ENCODE peak calls at places on chromosomes 11 and 22, in six cellular contexts. One of them, this sample, is unnamed.

GRCh38 chr11:119196833-119197483 is 9.2 kb upstream of the CBL start:
- DNase-seq in hepatocyte: peak; percentile 93
- DNase-seq in endothelial cell of umbilical vein: peak; percentile 81
- DNase-seq in stomach: peak; percentile 76
- DNase-seq in H9: peak; percentile 73
- DNase-seq in sigmoid colon: peak; percentile 77
- DNase-seq in this sample: peak; percentile 63

GRCh38 chr11:61956191-61957027 is 6.3 kb downstream of the BEST1 start:
- DNase-seq in sigmoid colon: peak; percentile 36
- DNase-seq in hepatocyte: no peak
- DNase-seq in H9: no peak
- DNase-seq in endothelial cell of umbilical vein: no peak
- DNase-seq in stomach: no peak
- DNase-seq in this sample: peak; percentile 57

GRCh38 chr22:30459206-30460052 is 12.4 kb downstream of the SEC14L3 start:
- DNase-seq in endothelial cell of umbilical vein: no peak
- DNase-seq in stomach: no peak
- DNase-seq in H9: no peak
- DNase-seq in hepatocyte: peak; percentile 58
- DNase-seq in sigmoid colon: no peak
- DNase-seq in this sample: no peak

GRCh38 chr22:18056161-18056666 is 21.6 kb upstream of the PEX26 start:
- DNase-seq in hepatocyte: peak; percentile 74
- DNase-seq in sigmoid colon: no peak
- DNase-seq in endothelial cell of umbilical vein: peak; percentile 41
- DNase-seq in stomach: no peak
- DNase-seq in H9: no peak
- DNase-seq in this sample: no peak

GRCh38 chr11:44301856-44302231 is 8.1 kb downstream of the ALX4 start:
- DNase-seq in H9: no peak
- DNase-seq in stomach: no peak
- DNase-seq in hepatocyte: no peak
- DNase-seq in sigmoid colon: peak; percentile 44
- DNase-seq in endothelial cell of umbilical vein: no peak
- DNase-seq in this sample: no peak

GRCh38 chr11:63551889-63552266 is 11.3 kb downstream of the PLAAT2 start:
- DNase-seq in endothelial cell of umbilical vein: no peak
- DNase-seq in hepatocyte: no peak
- DNase-seq in sigmoid colon: peak; percentile 46
- DNase-seq in stomach: no peak
- DNase-seq in H9: peak; percentile 18
- DNase-seq in this sample: no peak

GRCh38 chr11:92225563-92226308 is 1.1 kb downstream of the FAT3 start:
- DNase-seq in hepatocyte: peak; percentile 50
- DNase-seq in endothelial cell of umbilical vein: no peak
- DNase-seq in sigmoid colon: peak; percentile 64
- DNase-seq in H9: peak; percentile 64
- DNase-seq in stomach: no peak
- DNase-seq in this sample: no peak

GRCh38 chr22:48902983-48903650 is 924.6 kb downstream of the BRD1 start:
- DNase-seq in endothelial cell of umbilical vein: no peak
- DNase-seq in stomach: no peak
- DNase-seq in hepatocyte: no peak
- DNase-seq in sigmoid colon: peak; percentile 34
- DNase-seq in H9: no peak
- DNase-seq in this sample: no peak

GRCh38 chr11:77503006-77503405 is 29.1 kb upstream of the PAK1 start:
- DNase-seq in H9: no peak
- DNase-seq in hepatocyte: peak; percentile 43
- DNase-seq in sigmoid colon: no peak
- DNase-seq in stomach: no peak
- DNase-seq in endothelial cell of umbilical vein: no peak
- DNase-seq in this sample: no peak

GRCh38 chr11:45272701-45273100 is 13.4 kb downstream of the SYT13 start:
- DNase-seq in H9: no peak
- DNase-seq in hepatocyte: no peak
- DNase-seq in endothelial cell of umbilical vein: peak; percentile 27
- DNase-seq in sigmoid colon: no peak
- DNase-seq in stomach: no peak
- DNase-seq in this sample: no peak

GRCh38 chr11:56846631-56847400 is 98.3 kb upstream of the OR9G4 start:
- DNase-seq in endothelial cell of umbilical vein: no peak
- DNase-seq in hepatocyte: no peak
- DNase-seq in H9: no peak
- DNase-seq in sigmoid colon: no peak
- DNase-seq in stomach: no peak
- DNase-seq in this sample: no peak

GRCh38 chr22:46467006-46467405 is 70.4 kb downstream of the CELSR1 start:
- DNase-seq in sigmoid colon: no peak
- DNase-seq in hepatocyte: no peak
- DNase-seq in stomach: no peak
- DNase-seq in H9: no peak
- DNase-seq in endothelial cell of umbilical vein: no peak
- DNase-seq in this sample: no peak

GRCh38 chr22:43275545-43275981 is 67.6 kb downstream of the SCUBE1 start:
- DNase-seq in sigmoid colon: no peak
- DNase-seq in endothelial cell of umbilical vein: peak; percentile 48
- DNase-seq in stomach: no peak
- DNase-seq in hepatocyte: peak; percentile 77
- DNase-seq in H9: peak; percentile 69
- DNase-seq in this sample: no peak

GRCh38 chr22:49807129-49807528 is 20.5 kb downstream of the BRD1 start:
- DNase-seq in hepatocyte: no peak
- DNase-seq in stomach: no peak
- DNase-seq in endothelial cell of umbilical vein: no peak
- DNase-seq in H9: no peak
- DNase-seq in sigmoid colon: no peak
- DNase-seq in this sample: no peak

GRCh38 chr22:41768420-41768819 is 32.1 kb upstream of the CCDC134 start:
- DNase-seq in H9: no peak
- DNase-seq in endothelial cell of umbilical vein: peak; percentile 59
- DNase-seq in hepatocyte: no peak
- DNase-seq in stomach: no peak
- DNase-seq in sigmoid colon: no peak
- DNase-seq in this sample: no peak

GRCh38 chr22:25048659-25049657 is 96.4 kb downstream of the KIAA1671 start:
- DNase-seq in sigmoid colon: no peak
- DNase-seq in hepatocyte: peak; percentile 84
- DNase-seq in H9: peak; percentile 75
- DNase-seq in stomach: peak; percentile 70
- DNase-seq in endothelial cell of umbilical vein: peak; percentile 63
- DNase-seq in this sample: peak; percentile 69

GRCh38 chr22:28750471-28750881 is 8.6 kb downstream of the HSCB start:
- DNase-seq in stomach: no peak
- DNase-seq in sigmoid colon: no peak
- DNase-seq in endothelial cell of umbilical vein: peak; percentile 96
- DNase-seq in hepatocyte: no peak
- DNase-seq in H9: no peak
- DNase-seq in this sample: no peak

GRCh38 chr22:44642096-44642644 is 59.8 kb upstream of the PRR5 start:
- DNase-seq in stomach: no peak
- DNase-seq in H9: no peak
- DNase-seq in sigmoid colon: no peak
- DNase-seq in hepatocyte: no peak
- DNase-seq in endothelial cell of umbilical vein: no peak
- DNase-seq in this sample: no peak

GRCh38 chr22:36374603-36375024 is 13.2 kb downstream of the MYH9 start:
- DNase-seq in endothelial cell of umbilical vein: peak; percentile 72
- DNase-seq in stomach: peak; percentile 68
- DNase-seq in hepatocyte: no peak
- DNase-seq in sigmoid colon: no peak
- DNase-seq in H9: no peak
- DNase-seq in this sample: no peak
- TF ChIP-seq CTCF in endothelial cell of umbilical vein: no peak
- TF ChIP-seq CTCF in stomach: no peak
- TF ChIP-seq CTCF in hepatocyte: no peak
- TF ChIP-seq CTCF in sigmoid colon: no peak
- TF ChIP-seq CTCF in H9: no peak
- TF ChIP-seq CTCF in this sample: no peak

GRCh38 chr11:14643697-14644395 is at the start of gene PDE3B:
- DNase-seq in endothelial cell of umbilical vein: peak; percentile 35
- DNase-seq in H9: peak; percentile 90
- DNase-seq in sigmoid colon: peak; percentile 93
- DNase-seq in stomach: peak; percentile 84
- DNase-seq in hepatocyte: peak; percentile 92
- DNase-seq in this sample: peak; percentile 77
- H3K27ac ChIP-seq in endothelial cell of umbilical vein: peak within 1 kb of the TSS; percentile 15
- H3K27ac ChIP-seq in H9: no peak within 1 kb of the TSS
- H3K27ac ChIP-seq in sigmoid colon: peak within 1 kb of the TSS; percentile 98
- H3K27ac ChIP-seq in stomach: peak within 1 kb of the TSS; percentile 88
- H3K27ac ChIP-seq in hepatocyte: peak within 1 kb of the TSS; percentile 84
- H3K27ac ChIP-seq in this sample: peak within 1 kb of the TSS; percentile 91

GRCh38 chr11:86208572-86208971 is 36.0 kb upstream of the EED start:
- DNase-seq in endothelial cell of umbilical vein: no peak
- DNase-seq in H9: no peak
- DNase-seq in hepatocyte: no peak
- DNase-seq in stomach: no peak
- DNase-seq in sigmoid colon: no peak
- DNase-seq in this sample: no peak

GRCh38 chr11:86204356-86204755 is 40.2 kb upstream of the EED start:
- DNase-seq in endothelial cell of umbilical vein: no peak
- DNase-seq in stomach: no peak
- DNase-seq in hepatocyte: no peak
- DNase-seq in H9: no peak
- DNase-seq in sigmoid colon: no peak
- DNase-seq in this sample: no peak

GRCh38 chr11:86207413-86207812 is 37.1 kb upstream of the EED start:
- DNase-seq in H9: no peak
- DNase-seq in stomach: no peak
- DNase-seq in endothelial cell of umbilical vein: no peak
- DNase-seq in sigmoid colon: no peak
- DNase-seq in hepatocyte: no peak
- DNase-seq in this sample: no peak

GRCh38 chr11:86206296-86206695 is 38.3 kb upstream of the EED start:
- DNase-seq in sigmoid colon: no peak
- DNase-seq in H9: no peak
- DNase-seq in hepatocyte: no peak
- DNase-seq in endothelial cell of umbilical vein: no peak
- DNase-seq in stomach: no peak
- DNase-seq in this sample: no peak

GRCh38 chr11:86205415-86206268 is 38.9 kb upstream of the EED start:
- DNase-seq in endothelial cell of umbilical vein: no peak
- DNase-seq in stomach: no peak
- DNase-seq in hepatocyte: no peak
- DNase-seq in H9: no peak
- DNase-seq in sigmoid colon: no peak
- DNase-seq in this sample: no peak
- TF ChIP-seq CTCF in endothelial cell of umbilical vein: no peak
- TF ChIP-seq CTCF in stomach: no peak
- TF ChIP-seq CTCF in hepatocyte: no peak
- TF ChIP-seq CTCF in H9: no peak
- TF ChIP-seq CTCF in sigmoid colon: no peak
- TF ChIP-seq CTCF in this sample: no peak

DNA sequence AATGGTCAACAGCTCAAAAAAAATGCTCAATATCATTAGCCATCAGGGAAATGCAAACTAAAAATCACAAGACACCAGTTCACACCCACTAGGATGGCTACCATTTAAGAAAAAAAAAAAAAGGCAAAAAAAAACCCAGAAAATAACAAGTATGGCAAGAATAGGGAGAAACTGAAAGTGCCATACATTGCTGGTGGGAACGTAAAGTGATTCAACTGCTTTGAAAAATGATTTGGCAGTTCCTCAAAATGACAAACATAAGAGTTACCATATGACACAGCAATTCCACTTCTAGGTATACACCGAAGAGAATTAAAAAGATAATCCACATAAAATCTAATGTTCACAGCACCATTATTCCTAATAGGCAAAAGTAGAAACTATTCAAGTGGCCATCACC is 47.5 kb downstream of the PICALM start:
- DNase-seq in H9: no peak
- DNase-seq in stomach: no peak
- DNase-seq in sigmoid colon: no peak
- DNase-seq in endothelial cell of umbilical vein: no peak
- DNase-seq in hepatocyte: no peak
- DNase-seq in this sample: no peak
- H3K27ac ChIP-seq in H9: no peak overlapping the region
- H3K27ac ChIP-seq in stomach: no peak overlapping the region
- H3K27ac ChIP-seq in sigmoid colon: no peak overlapping the region
- H3K27ac ChIP-seq in endothelial cell of umbilical vein: no peak overlapping the region
- H3K27ac ChIP-seq in hepatocyte: no peak overlapping the region
- H3K27ac ChIP-seq in this sample: no peak overlapping the region

GRCh38 chr11:363948-364761 is 5.1 kb upstream of the B4GALNT4 start:
- DNase-seq in sigmoid colon: peak; percentile 57
- DNase-seq in hepatocyte: peak; percentile 56
- DNase-seq in stomach: peak; percentile 78
- DNase-seq in endothelial cell of umbilical vein: peak; percentile 37
- DNase-seq in H9: peak; percentile 87
- DNase-seq in this sample: no peak
- TF ChIP-seq CTCF in sigmoid colon: no peak
- TF ChIP-seq CTCF in hepatocyte: peak; percentile 41
- TF ChIP-seq CTCF in stomach: no peak
- TF ChIP-seq CTCF in endothelial cell of umbilical vein: no peak
- TF ChIP-seq CTCF in H9: peak; percentile 88
- TF ChIP-seq CTCF in this sample: peak; percentile 13

GRCh38 chr11:12009617-12010321 is 1.3 kb upstream of the DKK3 start:
- DNase-seq in H9: no peak
- DNase-seq in sigmoid colon: no peak
- DNase-seq in stomach: no peak
- DNase-seq in hepatocyte: peak; percentile 29
- DNase-seq in endothelial cell of umbilical vein: no peak
- DNase-seq in this sample: no peak
- H3K27ac ChIP-seq in H9: no peak overlapping the region
- H3K27ac ChIP-seq in sigmoid colon: peak overlapping the region; percentile 60
- H3K27ac ChIP-seq in stomach: peak overlapping the region; percentile 78
- H3K27ac ChIP-seq in hepatocyte: no peak overlapping the region
- H3K27ac ChIP-seq in endothelial cell of umbilical vein: no peak overlapping the region
- H3K27ac ChIP-seq in this sample: peak overlapping the region; percentile 94

GRCh38 chr11:46916669-46917108 is 1.7 kb downstream of the LRP4 start:
- DNase-seq in stomach: peak; percentile 51
- DNase-seq in hepatocyte: peak; percentile 77
- DNase-seq in endothelial cell of umbilical vein: peak; percentile 57
- DNase-seq in sigmoid colon: peak; percentile 88
- DNase-seq in H9: peak; percentile 70
- DNase-seq in this sample: peak; percentile 72
- TF ChIP-seq CTCF in stomach: no peak
- TF ChIP-seq CTCF in hepatocyte: peak; percentile 31
- TF ChIP-seq CTCF in endothelial cell of umbilical vein: no peak
- TF ChIP-seq CTCF in sigmoid colon: no peak
- TF ChIP-seq CTCF in H9: peak; percentile 33
- TF ChIP-seq CTCF in this sample: no peak